ENCODE peak calls at places on chromosomes 5 and 9, in ten cellular contexts. T is body of pancreas; J is A549; C is ovary; S is lower lobe of right lung; B is IMR-90; G is mesenchymal stem cell; M is right cardiac atrium; N is CD8-positive, alpha-beta T cell; Y is GM23248. F is an unnamed sample. For H3K4me1, the result is how much of the 10 kb centered on the place peaks cover.

GRCh38 chr5:107604990-107605389 is 65.7 kb downstream of the EFNA5 start:
- DNase-seq in T (no peak), J (no peak), C (no peak), S (no peak), B (peak), G (peak), M (no peak), N (no peak), Y (no peak), F (no peak)

GRCh38 chr9:123465304-123465703 is 109.3 kb downstream of the CRB2 start:
- DNase-seq in T (no peak), J (no peak), C (no peak), S (no peak), B (no peak), G (no peak), M (no peak), N (no peak), Y (no peak), F (no peak)

GRCh38 chr5:110161162-110161561 is 471.4 kb downstream of the MAN2A1 start:
- DNase-seq in T (no peak), J (no peak), C (no peak), S (no peak), B (no peak), G (no peak), M (no peak), N (no peak), Y (no peak), F (no peak)

GRCh38 chr5:1383886-1384401 is 39.0 kb upstream of the CLPTM1L start:
- DNase-seq in T (no peak), J (no peak), C (no peak), S (no peak), B (no peak), G (no peak), M (no peak), N (no peak), Y (no peak), F (peak)

GRCh38 chr5:122351416-122352157 is 39.5 kb downstream of the SNCAIP start:
- DNase-seq in T (no peak), J (no peak), C (no peak), S (no peak), B (peak), G (peak), M (no peak), N (no peak), Y (peak), F (no peak)

GRCh38 chr5:178463321-178464155 is 126.7 kb downstream of the COL23A1 start:
- DNase-seq in T (no peak), J (no peak), C (no peak), S (no peak), B (no peak), G (no peak), M (no peak), N (no peak), Y (no peak), F (no peak)

GRCh38 chr9:114643001-114643400 is 14.6 kb downstream of the TEX53 start:
- DNase-seq in T (no peak), J (no peak), C (no peak), S (no peak), B (no peak), G (no peak), M (no peak), N (no peak), Y (no peak), F (no peak)

GRCh38 chr9:115770521-115770920 is 383.1 kb upstream of the PAPPA start:
- DNase-seq in T (no peak), J (no peak), C (no peak), S (no peak), B (no peak), G (peak), M (no peak), N (no peak), Y (no peak), F (no peak)

GRCh38 chr5:84287964-84288363 is 96.7 kb downstream of the EDIL3 start:
- DNase-seq in T (no peak), J (peak), C (no peak), S (no peak), B (peak), G (peak), M (no peak), N (no peak), Y (peak), F (no peak)

GRCh38 chr9:112764344-112764743 is 13.8 kb downstream of the SNX30 start:
- DNase-seq in T (peak), J (no peak), C (no peak), S (no peak), B (peak), G (peak), M (no peak), N (no peak), Y (peak), F (no peak)

GRCh38 chr9:68706579-68707201 is 1.6 kb downstream of the PIP5K1B start:
- DNase-seq in T (no peak), J (no peak), C (no peak), S (no peak), B (no peak), G (no peak), M (no peak), N (no peak), Y (no peak), F (no peak)

GRCh38 chr5:75524071-75524470 is 12.4 kb downstream of the POLK start:
- DNase-seq in T (no peak), J (no peak), C (no peak), S (no peak), B (no peak), G (no peak), M (no peak), N (no peak), Y (no peak), F (no peak)

GRCh38 chr5:12330381-12330780 is 426.1 kb upstream of the CTNND2 start:
- DNase-seq in T (no peak), J (no peak), C (no peak), S (no peak), B (no peak), G (no peak), M (no peak), N (no peak), Y (no peak), F (no peak)

GRCh38 chr5:168422431-168422830 is 63.8 kb upstream of the RARS1 start:
- DNase-seq in T (no peak), J (no peak), C (no peak), S (no peak), B (no peak), G (no peak), M (no peak), N (no peak), Y (no peak), F (no peak)

GRCh38 chr5:168851902-168852321 is 272.7 kb upstream of the PANK3 start:
- DNase-seq in T (no peak), J (no peak), C (no peak), S (no peak), B (no peak), G (peak), M (no peak), N (no peak), Y (no peak), F (no peak)

GRCh38 chr9:134612715-134613114 is 28.9 kb upstream of the COL5A1 start:
- DNase-seq in T (no peak), J (no peak), C (no peak), S (no peak), B (no peak), G (no peak), M (no peak), N (no peak), Y (no peak), F (no peak)

GRCh38 chr9:81848472-81848871 is 79.8 kb upstream of the SPATA31D4 start:
- DNase-seq in T (no peak), J (no peak), C (no peak), S (no peak), B (peak), G (peak), M (no peak), N (no peak), Y (peak), F (no peak)

GRCh38 chr9:111965566-111966019 is 69.0 kb downstream of the UGCG start:
- DNase-seq in T (peak), J (peak), C (no peak), S (no peak), B (peak), G (peak), M (no peak), N (no peak), Y (peak), F (no peak)

GRCh38 chr5:135320718-135321484 is 78.1 kb downstream of the MACROH2A1 start:
- DNase-seq in T (no peak), J (no peak), C (no peak), S (no peak), B (no peak), G (no peak), M (no peak), N (no peak), Y (no peak), F (no peak)

GRCh38 chr5:140718266-140718592 is 18.0 kb downstream of the ZMAT2 start:
- DNase-seq in T (no peak), J (no peak), C (no peak), S (no peak), B (no peak), G (no peak), M (no peak), N (no peak), Y (no peak), F (no peak)
- H3K4me3 ChIP-seq in T (no peak), J (peak), C (no peak), S (no peak), B (no peak), G (no peak), M (no peak), N (no peak), Y (no peak), F (no peak)

GRCh38 chr5:16889972-16890519 is 46.0 kb downstream of the MYO10 start:
- DNase-seq in T (peak), J (no peak), C (no peak), S (no peak), B (peak), G (peak), M (no peak), N (no peak), Y (peak), F (no peak)
- H3K27ac ChIP-seq in T (peak), J (peak), C (no peak), S (no peak), B (peak), G (no peak), M (no peak), N (no peak), Y (peak), F (no peak)

DNA sequence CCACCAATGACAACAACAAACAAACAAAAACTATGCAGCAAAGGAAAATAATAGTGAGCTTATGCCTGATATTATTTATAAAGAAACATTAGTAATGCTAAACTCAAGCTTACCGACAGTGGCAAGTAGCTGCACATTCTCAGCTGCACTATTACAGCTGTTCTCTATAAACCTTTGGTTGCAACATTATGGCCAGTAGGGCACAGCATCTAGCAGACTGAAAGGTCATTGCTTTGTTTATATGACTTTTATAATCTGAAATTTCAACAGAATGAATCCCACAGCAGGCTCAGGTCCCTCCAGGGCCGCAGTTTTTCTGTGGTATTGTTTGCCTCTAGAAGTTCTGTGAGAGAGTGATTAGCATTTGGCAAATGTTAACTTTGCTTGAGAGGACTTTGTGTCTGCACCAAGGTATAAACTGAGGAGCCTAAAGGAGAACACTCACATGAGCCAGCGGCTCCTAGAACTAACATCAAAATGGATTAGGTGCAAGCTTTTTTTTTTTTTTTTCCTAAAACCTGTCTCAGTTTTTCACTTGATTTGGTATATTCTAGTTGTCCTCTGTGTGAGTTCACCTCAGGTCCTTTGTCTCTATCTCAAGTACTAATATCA is 58.3 kb downstream of the IZUMO3 start:
- DNase-seq in T (no peak), J (no peak), C (no peak), S (no peak), B (no peak), G (peak), M (no peak), N (no peak), Y (no peak), F (no peak)
- H3K4me1 ChIP-seq in T (under half), J (under half), C (under half), S (under half), B (under half), G (under half), M (under half), N (under half), Y (under half), F (under half)

GRCh38 chr9:136720251-136720886 is 8.0 kb downstream of the DIPK1B start:
- DNase-seq in T (no peak), J (no peak), C (no peak), S (no peak), B (no peak), G (no peak), M (peak), N (no peak), Y (peak), F (peak)
- H3K4me3 ChIP-seq in T (no peak), J (no peak), C (no peak), S (no peak), B (no peak), G (no peak), M (no peak), N (no peak), Y (no peak), F (peak)

DNA sequence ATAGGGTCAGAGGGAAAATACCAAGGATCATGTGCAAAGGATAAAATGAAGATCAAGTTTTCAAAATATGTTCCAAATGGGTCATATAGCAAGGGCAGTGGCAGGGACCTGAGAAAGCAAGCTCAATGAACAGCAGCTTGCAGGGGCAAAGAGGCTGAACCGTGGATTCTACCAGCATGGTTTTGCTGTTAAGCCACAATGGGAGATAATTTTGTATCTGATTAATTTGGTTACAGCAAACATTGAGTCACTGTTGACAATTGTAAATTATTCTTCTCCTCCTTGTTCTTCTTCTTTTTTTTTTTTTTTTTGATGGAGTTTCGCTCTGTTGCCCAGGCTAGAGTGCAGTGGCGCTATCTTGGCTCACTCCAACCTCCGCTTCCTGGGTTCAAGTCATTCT is 18.4 kb upstream of the ERAP2 start:
- DNase-seq in T (no peak), J (no peak), C (no peak), S (no peak), B (no peak), G (no peak), M (no peak), N (no peak), Y (no peak), F (no peak)
- H3K27ac ChIP-seq in T (no peak), J (no peak), C (no peak), S (no peak), B (no peak), G (no peak), M (no peak), N (no peak), Y (no peak), F (no peak)

GRCh38 chr5:139758510-139759036 is 37.0 kb upstream of the PSD2 start:
- DNase-seq in T (no peak), J (no peak), C (no peak), S (no peak), B (no peak), G (no peak), M (no peak), N (no peak), Y (no peak), F (no peak)
- H3K4me1 ChIP-seq in T (under half), J (under half), C (under half), S (under half), B (under half), G (half or more), M (under half), N (under half), Y (under half), F (under half)

GRCh38 chr9:97905228-97905627 is 17.1 kb downstream of the TRMO start:
- DNase-seq in T (no peak), J (no peak), C (no peak), S (no peak), B (no peak), G (no peak), M (no peak), N (no peak), Y (no peak), F (no peak)
- H3K4me3 ChIP-seq in T (no peak), J (no peak), C (no peak), S (no peak), B (no peak), G (no peak), M (no peak), N (peak), Y (no peak), F (no peak)

GRCh38 chr5:19927919-19928318 is 60.1 kb downstream of the CDH18 start:
- DNase-seq in T (no peak), J (no peak), C (no peak), S (no peak), B (peak), G (peak), M (no peak), N (no peak), Y (no peak), F (no peak)
- H3K27ac ChIP-seq in T (no peak), J (no peak), C (no peak), S (no peak), B (no peak), G (no peak), M (no peak), N (no peak), Y (no peak), F (no peak)

F was measured in left ventricle myocardium inferior.